ENCODE peak calls at places on chromosomes 16 and 17, in five cellular contexts. C, L, Q, Z and V are unnamed samples.

GRCh38 chr16:20023190-20023589 is 50.5 kb downstream of the GPR139 start:
- DNase-seq in C (peak; percentile 17), L (peak; percentile 55), Q (no peak), Z (peak; percentile 39), V (peak; percentile 45)

GRCh38 chr16:10923650-10924214 is 18.5 kb downstream of the DEXI start:
- DNase-seq in C (no peak), L (no peak), Q (no peak), Z (no peak), V (no peak)

GRCh38 chr17:40854175-40854814 is 12.7 kb downstream of the KRT12 start:
- DNase-seq in C (peak; percentile 93), L (no peak), Q (no peak), Z (no peak), V (peak; percentile 10)

GRCh38 chr17:18362509-18363020 is 785 bp downstream of the SHMT1 start:
- DNase-seq in C (no peak), L (peak; percentile 9), Q (no peak), Z (peak; percentile 13), V (peak; percentile 92)

GRCh38 chr17:82101301-82101715 is 3.3 kb upstream of the FASN start:
- DNase-seq in C (no peak), L (no peak), Q (no peak), Z (no peak), V (no peak)

GRCh38 chr17:50043290-50044148 is 12.4 kb upstream of the ITGA3 start:
- DNase-seq in C (no peak), L (no peak), Q (no peak), Z (no peak), V (no peak)

GRCh38 chr16:66419527-66419926 is 7.6 kb upstream of the BEAN1 start:
- DNase-seq in C (no peak), L (no peak), Q (no peak), Z (peak; percentile 57), V (no peak)

GRCh38 chr17:75723201-75723930 is 2.1 kb downstream of the ITGB4 start:
- DNase-seq in C (no peak), L (no peak), Q (no peak), Z (no peak), V (peak; percentile 98)

GRCh38 chr16:27377666-27378485 is 24.1 kb upstream of the IL21R start:
- DNase-seq in C (no peak), L (no peak), Q (no peak), Z (no peak), V (no peak)

GRCh38 chr16:27689711-27690110 is 139.8 kb downstream of the KATNIP start:
- DNase-seq in C (peak; percentile 53), L (no peak), Q (no peak), Z (no peak), V (no peak)

GRCh38 chr17:81429353-81429774 is 34.1 kb downstream of the BAHCC1 start:
- DNase-seq in C (peak; percentile 67), L (no peak), Q (no peak), Z (no peak), V (no peak)

GRCh38 chr17:27579897-27580321 is 51.1 kb upstream of the LGALS9 start:
- DNase-seq in C (no peak), L (no peak), Q (no peak), Z (no peak), V (peak; percentile 70)

GRCh38 chr17:15945493-15946209 is 721 bp downstream of the ADORA2B start:
- DNase-seq in C (peak; percentile 16), L (no peak), Q (no peak), Z (no peak), V (no peak)

GRCh38 chr16:84889066-84889465 is 69.3 kb downstream of the CRISPLD2 start:
- DNase-seq in C (peak; percentile 59), L (no peak), Q (no peak), Z (no peak), V (no peak)

GRCh38 chr16:57042157-57043111 is 49.9 kb upstream of the CPNE2 start:
- DNase-seq in C (peak; percentile 36), L (no peak), Q (no peak), Z (no peak), V (no peak)

GRCh38 chr16:16996830-16997229 is 473.9 kb downstream of the XYLT1 start:
- DNase-seq in C (no peak), L (no peak), Q (no peak), Z (peak; percentile 46), V (no peak)

GRCh38 chr16:8819635-8820034 is 22.0 kb downstream of the PMM2 start:
- DNase-seq in C (no peak), L (no peak), Q (no peak), Z (no peak), V (no peak)

GRCh38 chr16:8812162-8812843 is 14.7 kb downstream of the PMM2 start:
- DNase-seq in C (no peak), L (no peak), Q (no peak), Z (no peak), V (peak; percentile 56)

GRCh38 chr16:8818499-8819270 is 21.0 kb downstream of the PMM2 start:
- DNase-seq in C (no peak), L (no peak), Q (no peak), Z (peak; percentile 40), V (no peak)

GRCh38 chr16:8814095-8814806 is 16.6 kb downstream of the PMM2 start:
- DNase-seq in C (no peak), L (no peak), Q (no peak), Z (no peak), V (no peak)

GRCh38 chr16:8816967-8817662 is 19.5 kb downstream of the PMM2 start:
- DNase-seq in C (peak; percentile 35), L (no peak), Q (no peak), Z (no peak), V (no peak)
- H3K4me3 ChIP-seq in C (no peak overlapping the region), L (no peak overlapping the region), Q (no peak overlapping the region), Z (no peak overlapping the region), V (no peak overlapping the region)

DNA sequence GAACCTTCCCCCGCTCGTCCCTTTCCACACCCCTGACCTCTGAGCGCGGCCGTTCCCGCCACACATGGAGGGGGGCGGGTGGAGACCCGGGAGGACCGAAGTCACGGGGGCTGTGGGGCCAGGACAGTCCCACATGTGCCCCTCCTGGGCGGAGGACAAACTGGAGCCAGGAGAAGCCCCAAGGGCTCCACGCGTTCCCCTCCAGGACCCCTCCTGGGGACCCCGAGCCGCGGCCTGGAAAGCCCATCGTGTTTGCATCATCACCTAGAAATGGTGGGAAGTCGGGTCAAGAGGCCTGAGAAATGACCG is 607 bp upstream of the ABR start:
- DNase-seq in C (no peak), L (no peak), Q (no peak), Z (no peak), V (no peak)
- H3K4ac ChIP-seq in C (peak overlapping the region; percentile 29), L (no peak overlapping the region), Q (no peak overlapping the region), Z (no peak overlapping the region), V (no peak overlapping the region)

DNA sequence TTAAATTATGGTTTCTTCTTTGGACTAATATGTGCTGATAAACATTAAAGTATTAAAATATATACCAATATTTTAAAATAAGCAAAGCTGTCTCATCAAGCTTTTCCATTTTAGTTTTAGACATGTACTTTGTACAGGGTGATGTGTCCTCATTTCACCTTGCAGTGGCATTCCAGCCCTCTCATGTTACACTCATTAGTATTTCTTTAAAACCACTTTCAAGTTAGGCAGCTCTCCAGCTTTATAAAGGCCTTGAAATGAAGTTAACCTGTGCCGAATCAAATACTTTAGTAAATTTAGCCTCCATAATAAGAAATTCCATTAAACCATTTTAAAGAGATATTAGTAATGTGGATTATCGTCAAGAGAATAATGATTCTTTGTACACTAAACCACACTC is 107.6 kb upstream of the HLF start:
- DNase-seq in C (peak; percentile 53), L (no peak), Q (no peak), Z (no peak), V (no peak)
- H3K4me3 ChIP-seq in C (no peak overlapping the region), L (no peak overlapping the region), Q (no peak overlapping the region), Z (no peak overlapping the region), V (no peak overlapping the region)

DNA sequence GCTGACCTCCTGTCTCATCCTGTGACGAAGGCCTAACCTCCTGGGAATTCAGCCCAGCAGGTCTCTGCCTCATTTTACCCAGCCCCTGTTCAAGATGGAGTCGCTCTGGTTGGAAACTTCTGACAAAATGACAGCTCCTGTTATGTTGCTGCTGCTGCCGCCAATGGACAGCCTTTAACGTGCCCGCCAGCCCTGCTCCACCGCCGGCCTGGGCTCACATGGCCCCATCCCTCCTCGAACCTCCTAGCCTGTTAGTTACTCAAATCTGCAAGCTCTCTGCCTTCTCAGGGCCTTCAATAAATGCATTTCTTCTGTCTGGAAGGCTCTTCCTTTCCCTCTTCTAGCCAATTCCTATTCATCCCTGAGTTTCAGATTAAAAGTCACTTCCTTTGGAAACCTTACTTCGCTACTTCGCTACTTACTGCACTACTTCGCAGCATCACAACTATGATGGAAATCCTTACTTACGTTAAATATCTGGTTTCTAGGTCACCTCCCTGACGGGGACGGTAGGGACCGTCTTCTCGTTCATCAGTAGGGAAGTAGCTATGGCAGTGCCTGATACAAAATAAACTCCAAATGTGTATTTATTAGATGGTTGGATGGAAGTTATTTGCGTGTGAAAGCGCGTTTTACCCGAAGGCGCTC is 517 bp upstream of the NAGLU start:
- DNase-seq in C (no peak), L (no peak), Q (no peak), Z (no peak), V (no peak)
- H3K4ac ChIP-seq in C (peak overlapping the region; percentile 99), L (no peak overlapping the region), Q (peak overlapping the region; percentile 97), Z (no peak overlapping the region), V (peak overlapping the region; percentile 5)

DNA sequence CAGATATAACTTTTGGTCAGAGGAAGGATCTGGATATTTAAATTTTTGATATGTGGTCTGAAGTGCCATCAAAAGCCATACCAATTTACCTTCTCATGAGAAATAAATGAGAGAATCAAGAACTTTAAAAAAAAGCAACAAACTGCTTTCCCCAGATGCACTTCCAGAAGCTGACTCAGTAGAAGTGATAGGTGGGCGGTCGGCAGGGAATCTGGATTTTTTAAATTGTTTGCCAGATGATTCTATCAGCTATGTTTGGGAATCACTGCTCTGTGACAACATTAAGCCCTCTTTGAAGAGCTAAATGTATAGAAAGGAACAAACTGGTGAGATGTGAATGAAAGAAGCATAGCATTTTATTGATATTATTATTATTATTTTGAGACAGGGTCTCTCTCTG is 19.2 kb downstream of the CDH3 start:
- DNase-seq in C (no peak), L (no peak), Q (no peak), Z (no peak), V (no peak)
- H3K4me3 ChIP-seq in C (no peak overlapping the region), L (no peak overlapping the region), Q (no peak overlapping the region), Z (no peak overlapping the region), V (no peak overlapping the region)